ENCODE peak calls at places on chromosome 15, in four cellular contexts. X, N, Y and Q are unnamed samples.

GRCh38 chr15:71753346-71753745 is 57.0 kb upstream of the NR2E3 start:
- DNase-seq in X (no peak), N (no peak), Y (no peak), Q (no peak)

GRCh38 chr15:80710635-80711553 is 15.8 kb downstream of the ABHD17C start:
- DNase-seq in X (no peak), N (no peak), Y (no peak), Q (no peak)

GRCh38 chr15:80832676-80833075 is 53.5 kb downstream of the CEMIP start:
- DNase-seq in X (no peak), N (no peak), Y (no peak), Q (no peak)

GRCh38 chr15:45205192-45205591 is 17.4 kb upstream of the SHF start:
- DNase-seq in X (peak), N (peak), Y (peak), Q (peak)

GRCh38 chr15:94723801-94724200 is 492.4 kb downstream of the MCTP2 start:
- DNase-seq in X (no peak), N (no peak), Y (no peak), Q (no peak)

GRCh38 chr15:41284425-41285177 is 47.8 kb downstream of the OIP5 start:
- DNase-seq in X (no peak), N (no peak), Y (no peak), Q (no peak)

GRCh38 chr15:67109141-67110034 is 44.0 kb downstream of the SMAD3 start:
- DNase-seq in X (peak), N (peak), Y (no peak), Q (no peak)

GRCh38 chr15:68098465-68098864 is 44.4 kb downstream of the PIAS1 start:
- DNase-seq in X (no peak), N (no peak), Y (no peak), Q (no peak)

GRCh38 chr15:98177950-98178848 is 217.7 kb downstream of the ARRDC4 start:
- DNase-seq in X (peak), N (peak), Y (peak), Q (peak)

GRCh38 chr15:90059208-90059985 is 42.9 kb downstream of the IDH2 start:
- DNase-seq in X (peak), N (peak), Y (peak), Q (peak)

GRCh38 chr15:39746176-39746575 is 36.5 kb downstream of the FSIP1 start:
- DNase-seq in X (no peak), N (no peak), Y (no peak), Q (no peak)

GRCh38 chr15:37095993-37096877 is 4.1 kb downstream of the MEIS2 start:
- DNase-seq in X (no peak), N (no peak), Y (no peak), Q (no peak)

GRCh38 chr15:88331291-88331690 is 74.8 kb upstream of the NTRK3 start:
- DNase-seq in X (no peak), N (peak), Y (peak), Q (no peak)

GRCh38 chr15:66846031-66846430 is 144.0 kb downstream of the SMAD6 start:
- DNase-seq in X (no peak), N (peak), Y (no peak), Q (no peak)

GRCh38 chr15:24943361-24943760 is 11.4 kb upstream of the SNRPN start:
- DNase-seq in X (no peak), N (no peak), Y (no peak), Q (no peak)

GRCh38 chr15:94600496-94600895 is 369.1 kb downstream of the MCTP2 start:
- DNase-seq in X (no peak), N (no peak), Y (no peak), Q (no peak)

DNA sequence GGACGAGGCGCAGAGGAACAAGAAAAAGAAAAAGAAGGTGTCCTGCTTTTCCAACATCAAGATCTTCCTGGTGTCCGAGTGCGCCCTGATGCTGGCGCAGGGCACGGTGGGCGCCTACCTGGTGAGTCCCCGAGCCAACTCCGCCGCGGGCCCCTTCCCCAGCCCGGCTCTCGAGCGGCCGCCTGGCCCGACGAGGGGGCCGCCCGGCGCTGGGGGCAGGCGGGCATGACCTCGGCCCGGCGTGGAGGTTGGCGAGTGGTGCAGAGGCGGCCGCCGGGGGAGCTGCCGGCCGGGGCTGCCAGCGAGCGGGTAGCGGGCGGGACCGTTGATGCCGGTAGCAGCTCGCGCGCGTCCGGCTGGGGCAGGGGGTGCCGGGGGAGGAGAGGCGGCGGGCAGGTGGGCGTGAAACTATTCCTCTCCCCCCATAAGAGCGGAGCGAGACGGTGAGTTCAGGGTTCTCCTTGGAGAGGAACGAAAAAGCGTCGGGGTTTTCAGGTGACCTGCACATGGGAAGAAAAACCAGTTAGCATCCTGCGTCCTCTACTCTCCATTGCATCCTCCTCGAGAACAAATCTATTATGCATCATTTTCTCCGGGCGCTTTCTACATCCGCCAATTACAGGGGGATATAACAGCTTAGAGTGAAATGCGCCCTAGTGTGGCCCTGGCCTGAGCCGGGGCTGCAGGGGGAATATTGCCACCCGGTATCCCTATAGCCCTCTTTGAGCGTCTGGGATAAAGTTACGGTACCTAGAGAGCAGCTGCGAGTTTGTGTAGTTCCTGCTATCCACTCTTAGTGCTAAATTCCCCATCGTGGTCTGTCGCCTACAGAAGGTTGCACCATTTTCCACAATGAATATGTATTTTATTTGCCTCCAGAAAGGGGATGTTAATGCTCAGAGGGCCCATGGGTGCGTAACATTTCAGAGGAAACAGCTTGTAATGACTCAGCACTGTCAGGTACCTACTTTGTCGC is 748 bp downstream of the SLCO3A1 start:
- DNase-seq in X (no peak), N (peak), Y (no peak), Q (peak)
- TF ChIP-seq CTCF in X (peak), N (no peak), Y (no peak), Q (no peak)

DNA sequence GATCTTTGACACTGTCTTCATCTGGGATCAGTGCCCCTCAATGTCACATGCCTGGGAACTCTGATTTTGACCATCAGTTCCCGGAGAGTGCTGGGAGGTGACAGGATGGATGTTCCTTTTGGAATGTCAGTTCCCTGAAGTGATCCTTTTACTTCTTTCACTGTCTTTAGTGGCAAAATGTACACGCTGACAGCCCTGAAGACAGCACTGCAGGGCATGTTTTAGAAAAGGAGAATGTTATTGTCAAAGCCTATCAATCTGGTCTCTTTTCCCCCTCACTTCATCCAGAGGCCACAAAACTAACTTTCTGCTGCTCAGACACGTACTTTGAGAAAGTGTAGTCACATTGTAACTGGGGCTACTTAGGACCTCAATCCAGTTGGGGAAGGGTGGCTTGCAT is 14.1 kb upstream of the NEO1 start:
- DNase-seq in X (no peak), N (no peak), Y (no peak), Q (no peak)
- TF ChIP-seq EP300 in X (no peak), N (no peak), Y (no peak), Q (no peak)

GRCh38 chr15:42576776-42577175 is 1.4 kb downstream of the STARD9 start:
- DNase-seq in X (no peak), N (no peak), Y (no peak), Q (no peak)

GRCh38 chr15:42578984-42579537 is 3.7 kb downstream of the STARD9 start:
- DNase-seq in X (no peak), N (no peak), Y (no peak), Q (no peak)

GRCh38 chr15:42575188-42576039 is at the start of gene STARD9:
- DNase-seq in X (peak), N (peak), Y (peak), Q (peak)

GRCh38 chr15:42577514-42578031 is 2.2 kb downstream of the STARD9 start:
- DNase-seq in X (peak), N (no peak), Y (no peak), Q (no peak)

GRCh38 chr15:42576040-42576594 is 711 bp downstream of the STARD9 start:
- DNase-seq in X (no peak), N (no peak), Y (no peak), Q (no peak)
- TF ChIP-seq CTCF in X (no peak), N (no peak), Y (no peak), Q (no peak)

DNA sequence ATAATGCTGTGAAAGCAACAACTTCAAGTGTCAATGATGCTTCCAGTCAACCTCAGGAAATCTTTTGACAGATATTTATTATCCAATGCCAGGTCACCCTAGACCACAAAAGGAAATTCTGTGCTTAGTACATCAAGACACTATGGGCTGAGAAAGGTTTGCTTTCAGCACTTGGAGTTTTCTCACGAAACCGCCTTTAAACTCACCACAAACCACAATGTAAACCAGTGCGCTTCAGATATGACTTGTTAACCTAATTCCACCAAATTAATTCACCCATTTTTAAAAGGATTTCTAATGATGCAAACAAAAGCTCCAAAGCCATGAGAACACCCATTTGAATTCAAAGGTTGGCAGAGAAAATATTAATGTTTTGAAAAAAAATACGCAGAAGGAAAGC is 292.9 kb upstream of the NR2F2 start:
- DNase-seq in X (no peak), N (no peak), Y (no peak), Q (no peak)
- TF ChIP-seq EP300 in X (no peak), N (no peak), Y (no peak), Q (no peak)

GRCh38 chr15:70099966-70100494 is 2.3 kb upstream of the TLE3 start:
- DNase-seq in X (no peak), N (no peak), Y (no peak), Q (no peak)

GRCh38 chr15:70101459-70102113 is 3.9 kb upstream of the TLE3 start:
- DNase-seq in X (peak), N (peak), Y (peak), Q (peak)

GRCh38 chr15:70099167-70099965 is 1.6 kb upstream of the TLE3 start:
- DNase-seq in X (peak), N (peak), Y (peak), Q (peak)

GRCh38 chr15:70098461-70099166 is 897 bp upstream of the TLE3 start:
- DNase-seq in X (no peak), N (peak), Y (no peak), Q (peak)

DNA sequence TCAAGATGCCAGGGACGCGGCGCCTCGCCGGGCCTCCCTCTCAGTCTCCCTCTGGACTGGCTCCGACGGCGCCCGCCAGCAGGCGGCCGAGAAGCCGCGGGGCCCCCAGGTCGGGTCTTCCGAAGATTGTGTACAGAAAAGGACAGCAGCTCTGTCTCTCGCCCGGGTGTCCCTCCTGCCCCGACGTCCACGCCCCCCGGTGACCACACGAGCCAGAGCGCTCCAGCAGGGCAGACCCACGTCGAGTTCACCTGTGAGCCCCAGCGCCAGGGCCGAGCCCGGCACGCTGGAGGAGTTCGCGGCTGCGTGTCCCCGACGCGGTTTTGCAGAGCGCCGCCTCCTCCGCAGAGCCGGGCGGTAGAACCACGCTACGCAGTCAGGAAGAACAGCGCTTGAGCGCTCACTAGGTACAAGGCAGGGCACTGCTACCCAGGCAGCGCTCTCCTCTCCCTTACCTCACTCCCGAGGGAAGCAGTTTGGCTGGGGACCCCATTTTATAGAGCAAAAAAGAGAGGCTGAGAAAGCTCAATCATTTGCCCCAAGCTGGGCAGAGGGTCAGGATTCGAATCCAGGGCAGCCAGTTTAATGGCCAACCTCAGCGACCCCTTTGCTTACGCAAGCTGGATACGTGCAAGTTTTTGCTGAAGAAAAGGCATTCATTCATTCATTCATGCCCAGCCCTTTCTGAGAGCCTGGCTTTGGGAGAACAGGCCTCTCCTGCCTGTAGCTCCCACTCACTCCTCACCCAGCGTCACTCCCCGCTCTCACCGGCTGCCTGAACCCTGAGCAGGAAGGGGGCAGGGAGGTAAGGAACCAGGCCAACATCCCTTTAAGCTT is 3.0 kb upstream of the TLE3 start:
- DNase-seq in X (no peak), N (peak), Y (peak), Q (peak)
- TF ChIP-seq CTCF in X (peak), N (peak), Y (peak), Q (no peak)

GRCh38 chr15:74400313-74400850 is 32.9 kb upstream of the CYP11A1 start:
- DNase-seq in X (no peak), N (no peak), Y (no peak), Q (no peak)

GRCh38 chr15:74400915-74401757 is 32.6 kb downstream of the SEMA7A start:
- DNase-seq in X (no peak), N (no peak), Y (no peak), Q (no peak)

GRCh38 chr15:74398183-74398582 is 30.7 kb upstream of the CYP11A1 start:
- DNase-seq in X (no peak), N (no peak), Y (no peak), Q (no peak)

GRCh38 chr15:74399100-74399499 is 31.7 kb upstream of the CYP11A1 start:
- DNase-seq in X (no peak), N (no peak), Y (no peak), Q (no peak)

DNA sequence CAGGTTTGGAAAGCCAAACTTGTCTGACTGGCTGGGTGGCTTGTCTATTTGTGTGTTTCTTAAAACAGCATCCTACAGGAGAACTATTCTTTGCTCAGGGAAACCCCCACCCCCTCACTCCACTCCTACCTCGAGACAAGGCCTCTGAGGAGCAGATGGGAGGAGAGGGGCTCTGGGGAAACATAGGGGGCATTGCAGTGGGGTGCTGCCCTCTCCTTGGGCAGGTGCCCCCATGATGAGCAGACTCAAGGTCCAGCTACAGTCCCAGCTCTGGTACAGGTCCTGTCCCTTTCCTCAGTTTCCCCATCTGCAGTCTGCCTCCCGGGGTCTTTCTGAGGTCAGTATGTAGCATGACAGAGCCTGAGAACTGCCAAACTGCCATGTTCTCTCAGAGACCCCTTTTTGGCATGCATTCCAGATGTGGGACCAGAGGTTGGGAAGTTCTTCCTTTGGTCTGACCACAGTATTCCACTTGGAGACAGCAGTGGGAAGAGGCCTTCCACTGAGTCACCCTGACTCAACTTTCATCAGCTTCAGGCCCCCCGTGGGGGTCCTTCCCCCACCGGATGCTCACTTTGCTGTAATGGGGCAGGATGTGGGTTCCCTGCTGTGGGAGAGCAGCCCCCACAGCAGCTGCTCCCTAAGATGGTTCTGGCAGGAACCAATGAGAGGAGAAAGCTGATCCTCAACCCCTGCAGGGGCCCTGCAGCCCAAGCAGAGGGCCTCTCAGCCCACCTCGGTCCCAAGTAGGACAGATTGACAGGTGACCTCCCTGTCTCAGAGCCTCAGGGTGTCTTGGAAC is 32.3 kb upstream of the CYP11A1 start:
- DNase-seq in X (no peak), N (peak), Y (no peak), Q (no peak)
- TF ChIP-seq EP300 in X (no peak), N (no peak), Y (no peak), Q (no peak)

DNA sequence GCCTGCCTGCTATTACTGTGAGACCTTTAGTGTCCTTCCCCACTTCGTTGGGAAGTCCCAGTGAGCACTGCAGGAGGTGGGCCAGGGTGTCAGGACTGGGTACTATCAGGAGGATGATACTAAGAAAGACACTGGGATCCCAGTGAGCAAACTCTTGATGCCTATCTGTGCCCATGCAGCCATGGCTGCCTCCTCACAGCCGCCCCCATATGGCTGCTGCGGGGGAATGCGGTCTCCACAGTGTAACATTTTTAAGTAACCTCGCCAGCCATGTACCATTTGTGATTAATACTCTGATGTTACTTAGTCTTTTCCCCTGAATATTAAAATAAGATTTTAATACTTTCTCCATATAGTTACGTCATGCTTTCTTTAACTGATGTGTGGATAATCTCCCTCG is 312.2 kb downstream of the RYR3 start:
- DNase-seq in X (no peak), N (no peak), Y (no peak), Q (no peak)
- TF ChIP-seq CTCF in X (no peak), N (no peak), Y (no peak), Q (no peak)

GRCh38 chr15:84859651-84860050 is 24.8 kb upstream of the SLC28A1 start:
- DNase-seq in X (no peak), N (no peak), Y (no peak), Q (no peak)

GRCh38 chr15:84864429-84864795 is 20.1 kb upstream of the SLC28A1 start:
- DNase-seq in X (no peak), N (no peak), Y (no peak), Q (no peak)

GRCh38 chr15:84862214-84862975 is 22.1 kb upstream of the SLC28A1 start:
- DNase-seq in X (no peak), N (no peak), Y (no peak), Q (no peak)

GRCh38 chr15:84865074-84865569 is 19.3 kb upstream of the SLC28A1 start:
- DNase-seq in X (no peak), N (no peak), Y (no peak), Q (no peak)

GRCh38 chr15:84863480-84864428 is 20.7 kb upstream of the SLC28A1 start:
- DNase-seq in X (no peak), N (no peak), Y (no peak), Q (no peak)
- TF ChIP-seq EP300 in X (no peak), N (no peak), Y (no peak), Q (no peak)

GRCh38 chr15:101276501-101277037 is 716 bp downstream of the SELENOS start:
- DNase-seq in X (no peak), N (no peak), Y (peak), Q (no peak)
- TF ChIP-seq CTCF in X (peak), N (peak), Y (peak), Q (no peak)